ENCODE peak calls at places on chromosome 3, in five cellular contexts. O is WERI-Rb-1, B is AG04450, T is RWPE2, L is substantia nigra. G is an unnamed sample.

GRCh38 chr3:189687475-189687874 is 56.3 kb downstream of the TP63 start:
- DNase-seq in T (no peak), O (no peak), L (no peak), B (no peak), G (no peak)

GRCh38 chr3:140334105-140334504 is 343.8 kb upstream of the TRIM42 start:
- DNase-seq in L (no peak), B (no peak), O (no peak), T (no peak), G (no peak)

GRCh38 chr3:30098206-30098605 is 508.2 kb upstream of the TGFBR2 start:
- DNase-seq in T (no peak), L (no peak), B (no peak), O (no peak), G (no peak)

GRCh38 chr3:35383719-35384555 is 255.4 kb upstream of the ARPP21 start:
- DNase-seq in O (peak; percentile 39), T (no peak), L (no peak), B (no peak), G (no peak)

GRCh38 chr3:96706517-96706916 is 107.9 kb upstream of the EPHA6 start:
- DNase-seq in B (no peak), L (no peak), O (no peak), T (no peak), G (no peak)

GRCh38 chr3:193673845-193674244 is 80.8 kb downstream of the OPA1 start:
- DNase-seq in B (no peak), L (peak; percentile 41), T (no peak), O (peak; percentile 43), G (no peak)

GRCh38 chr3:64214002-64214696 is 11.1 kb downstream of the PRICKLE2 start:
- DNase-seq in L (no peak), O (no peak), B (no peak), T (no peak), G (peak; percentile 52)

GRCh38 chr3:179558742-179559364 is 3.9 kb upstream of the ACTL6A start:
- DNase-seq in T (no peak), O (peak; percentile 66), L (peak; percentile 47), B (no peak), G (peak; percentile 58)

GRCh38 chr3:57112206-57112605 is 51.7 kb downstream of the SPATA12 start:
- DNase-seq in O (no peak), L (no peak), B (no peak), T (no peak), G (no peak)

GRCh38 chr3:67529337-67529736 is 125.1 kb downstream of the SUCLG2 start:
- DNase-seq in O (peak; percentile 32), B (no peak), L (no peak), T (no peak), G (no peak)

GRCh38 chr3:45524605-45525004 is 69.9 kb upstream of the LIMD1 start:
- DNase-seq in B (no peak), O (no peak), T (no peak), L (no peak), G (no peak)

GRCh38 chr3:106176734-106177133 is 307.9 kb upstream of the CBLB start:
- DNase-seq in B (no peak), O (no peak), T (no peak), L (no peak), G (no peak)

GRCh38 chr3:46632792-46633191 is 20.5 kb downstream of the FAM240A start:
- DNase-seq in O (no peak), T (no peak), B (no peak), L (no peak), G (no peak)

GRCh38 chr3:128385080-128385832 is 81.4 kb downstream of the DNAJB8 start:
- DNase-seq in T (no peak), B (peak; percentile 15), L (no peak), O (no peak), G (no peak)

GRCh38 chr3:122989856-122990575 is 37.5 kb downstream of the SEMA5B start:
- DNase-seq in O (no peak), L (no peak), T (no peak), B (no peak), G (no peak)

GRCh38 chr3:171944109-171945016 is 95.0 kb upstream of the FNDC3B start:
- DNase-seq in B (no peak), L (no peak), T (no peak), O (no peak), G (no peak)

GRCh38 chr3:151372063-151372820 is 12.3 kb downstream of the P2RY12 start:
- DNase-seq in L (no peak), B (no peak), O (no peak), T (no peak), G (no peak)

GRCh38 chr3:134516905-134517304 is 31.0 kb downstream of the CEP63 start:
- DNase-seq in O (no peak), B (no peak), L (no peak), T (no peak), G (no peak)

GRCh38 chr3:27993061-27993460 is 248.4 kb upstream of the CMC1 start:
- DNase-seq in O (no peak), T (no peak), B (no peak), L (no peak), G (no peak)

GRCh38 chr3:8516783-8517182 is 15.2 kb downstream of the LMCD1 start:
- DNase-seq in T (no peak), B (no peak), O (no peak), L (no peak), G (no peak)

GRCh38 chr3:173770011-173770410 is 372.5 kb downstream of the NLGN1 start:
- DNase-seq in O (no peak), L (no peak), B (no peak), T (no peak), G (no peak)

GRCh38 chr3:112199622-112200316 is 66.7 kb upstream of the GCSAM start:
- DNase-seq in T (no peak), O (no peak), B (no peak), L (no peak), G (no peak)

GRCh38 chr3:110965976-110966375 is 105.6 kb upstream of the NECTIN3 start:
- DNase-seq in B (no peak), O (no peak), T (no peak), L (no peak), G (no peak)

GRCh38 chr3:2156244-2156847 is 57.7 kb downstream of the CNTN4 start:
- DNase-seq in B (no peak), O (peak; percentile 32), L (no peak), T (no peak), G (no peak)

GRCh38 chr3:51862886-51863285 is 1.5 kb downstream of the IQCF2 start:
- DNase-seq in O (no peak), B (no peak), T (no peak), L (no peak), G (no peak)

GRCh38 chr3:128237348-128238099 is 84.2 kb downstream of the EEFSEC start:
- DNase-seq in B (no peak), L (no peak), T (no peak), O (no peak), G (no peak)

GRCh38 chr3:143436231-143436930 is 316.8 kb downstream of the CHST2 start:
- DNase-seq in T (no peak), B (no peak), O (no peak), L (no peak), G (no peak)

GRCh38 chr3:29282431-29283296 is 1.8 kb downstream of the RBMS3 start:
- DNase-seq in L (no peak), B (no peak), O (no peak), T (no peak), G (no peak)

GRCh38 chr3:179750720-179751328 is 98.0 kb downstream of the USP13 start:
- DNase-seq in B (no peak), L (no peak), T (no peak), O (peak; percentile 16), G (no peak)

GRCh38 chr3:5796541-5796940 is 609.0 kb downstream of the EDEM1 start:
- DNase-seq in T (no peak), L (no peak), B (no peak), O (no peak), G (no peak)

GRCh38 chr3:150107429-150108175 is 136.9 kb upstream of the PFN2 start:
- DNase-seq in T (no peak), B (no peak), L (no peak), O (peak; percentile 11), G (no peak)

DNA sequence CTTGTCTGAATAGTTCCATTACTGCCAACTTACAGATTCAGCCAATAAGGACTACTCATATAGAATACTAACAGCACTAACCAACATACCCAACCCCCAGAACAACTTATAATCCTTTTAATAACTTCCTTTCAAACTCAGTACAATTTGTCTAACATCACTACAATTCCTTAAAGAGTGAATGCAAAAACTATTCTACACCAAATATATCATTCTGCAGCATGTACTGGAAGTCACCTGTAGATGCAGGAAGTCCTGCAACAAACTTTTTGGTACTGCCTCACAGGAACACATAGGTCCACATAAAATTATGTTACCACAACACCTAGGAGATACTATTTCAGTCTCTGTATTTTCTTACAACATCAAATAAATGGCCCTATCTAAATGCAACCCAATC is 2.1 kb downstream of the CCNL1 start:
- DNase-seq in T (no peak), B (no peak), L (no peak), O (no peak), G (no peak)
- H3K27ac ChIP-seq in T (peak overlapping the region; percentile 90), B (no peak overlapping the region), L (no peak overlapping the region), O (no peak overlapping the region), G (no peak overlapping the region)

GRCh38 chr3:53776494-53777101 is 69.6 kb downstream of the CHDH start:
- DNase-seq in T (no peak), L (no peak), O (no peak), B (no peak), G (no peak)
- H3K27ac ChIP-seq in T (no peak overlapping the region), L (no peak overlapping the region), O (peak overlapping the region; percentile 7), B (no peak overlapping the region), G (no peak overlapping the region)

GRCh38 chr3:25547103-25547502 is 117.6 kb downstream of the TOP2B start:
- DNase-seq in L (no peak), O (no peak), T (no peak), B (no peak), G (no peak)
- H3K27ac ChIP-seq in L (no peak overlapping the region), O (no peak overlapping the region), T (no peak overlapping the region), B (no peak overlapping the region), G (no peak overlapping the region)

GRCh38 chr3:71444861-71445259 is 138.7 kb downstream of the FOXP1 start:
- DNase-seq in O (no peak), T (no peak), L (no peak), B (no peak), G (no peak)
- H3K27ac ChIP-seq in O (no peak overlapping the region), T (peak overlapping the region; percentile 93), L (peak overlapping the region; percentile 31), B (peak overlapping the region; percentile 66), G (peak overlapping the region; percentile 71)

GRCh38 chr3:42742688-42743087 is 30.4 kb downstream of the CCDC13 start:
- DNase-seq in B (no peak), L (no peak), O (no peak), T (peak; percentile 33), G (peak; percentile 25)

GRCh38 chr3:42742259-42742658 is 30.8 kb downstream of the CCDC13 start:
- DNase-seq in O (no peak), L (no peak), B (no peak), T (peak; percentile 15), G (no peak)

GRCh38 chr3:42741796-42742195 is 31.3 kb downstream of the CCDC13 start:
- DNase-seq in L (no peak), B (no peak), T (no peak), O (no peak), G (peak; percentile 9)

GRCh38 chr3:42745291-42745745 is 27.7 kb downstream of the CCDC13 start:
- DNase-seq in T (no peak), O (no peak), B (no peak), L (no peak), G (no peak)

GRCh38 chr3:42743204-42743995 is 29.7 kb downstream of the CCDC13 start:
- DNase-seq in O (no peak), B (no peak), T (no peak), L (no peak), G (peak; percentile 7)
- H3K27ac ChIP-seq in O (no peak overlapping the region), B (no peak overlapping the region), T (no peak overlapping the region), L (peak overlapping the region; percentile 93), G (no peak overlapping the region)

GRCh38 chr3:188199386-188199785 is 45.4 kb downstream of the LPP start:
- DNase-seq in B (no peak), T (no peak), O (no peak), L (no peak), G (no peak)
- H3K27ac ChIP-seq in B (no peak overlapping the region), T (no peak overlapping the region), O (no peak overlapping the region), L (no peak overlapping the region), G (no peak overlapping the region)

G was measured in SJSA1.